ENCODE peak calls at places on chromosomes 12 and 14, in eight cellular contexts. W is thoracic aorta, A is endothelial cell, K is epithelial cell of esophagus, T is brain microvascular endothelial cell, J is GM10248, S is testis, L is stomach. N is an unnamed sample.

GRCh38 chr14:21671371-21671770 is 2.2 kb downstream of the OR4E1 start:
- DNase-seq in W (no peak), A (no peak), K (no peak), T (no peak), J (no peak), S (no peak), L (no peak), N (no peak)

GRCh38 chr12:64673490-64674169 is 63.3 kb downstream of the RASSF3 start:
- DNase-seq in W (no peak), A (no peak), K (no peak), T (no peak), J (no peak), S (no peak), L (no peak), N (no peak)

GRCh38 chr14:73774244-73774575 is 60.0 kb upstream of the PNMA1 start:
- DNase-seq in W (no peak), A (no peak), K (no peak), T (no peak), J (no peak), S (no peak), L (no peak), N (no peak)

GRCh38 chr12:65649126-65649525 is 175.2 kb upstream of the HMGA2 start:
- DNase-seq in W (peak), A (no peak), K (peak), T (peak), J (no peak), S (no peak), L (no peak), N (no peak)

GRCh38 chr12:18581232-18581962 is 156.4 kb downstream of the PLCZ1 start:
- DNase-seq in W (no peak), A (no peak), K (no peak), T (no peak), J (no peak), S (no peak), L (no peak), N (no peak)

GRCh38 chr14:91998667-91999570 is 40.9 kb downstream of the TRIP11 start:
- DNase-seq in W (no peak), A (no peak), K (no peak), T (no peak), J (no peak), S (no peak), L (no peak), N (no peak)

GRCh38 chr12:94430304-94430703 is 29.4 kb downstream of the CEP83 start:
- DNase-seq in W (no peak), A (no peak), K (no peak), T (no peak), J (no peak), S (no peak), L (no peak), N (no peak)

GRCh38 chr14:30655124-30655523 is 33.0 kb downstream of the SCFD1 start:
- DNase-seq in W (no peak), A (no peak), K (no peak), T (peak), J (no peak), S (no peak), L (no peak), N (no peak)

GRCh38 chr12:44628180-44628579 is 247.9 kb downstream of the NELL2 start:
- DNase-seq in W (no peak), A (no peak), K (no peak), T (no peak), J (no peak), S (no peak), L (no peak), N (no peak)

GRCh38 chr14:74286736-74287135 is 16.0 kb downstream of the ABCD4 start:
- DNase-seq in W (no peak), A (no peak), K (no peak), T (no peak), J (no peak), S (no peak), L (no peak), N (no peak)

GRCh38 chr14:83842536-83842935 is 1687.4 kb upstream of the FLRT2 start:
- DNase-seq in W (no peak), A (no peak), K (no peak), T (no peak), J (no peak), S (no peak), L (no peak), N (no peak)

GRCh38 chr12:112979281-112979680 is 962 bp downstream of the OAS2 start:
- DNase-seq in W (no peak), A (no peak), K (peak), T (no peak), J (no peak), S (no peak), L (peak), N (peak)

GRCh38 chr12:5887758-5888157 is 57.3 kb downstream of the ANO2 start:
- DNase-seq in W (no peak), A (no peak), K (no peak), T (no peak), J (no peak), S (no peak), L (no peak), N (no peak)

GRCh38 chr12:104434129-104434528 is 22.6 kb upstream of the CHST11 start:
- DNase-seq in W (no peak), A (no peak), K (no peak), T (no peak), J (no peak), S (no peak), L (no peak), N (no peak)

GRCh38 chr12:12671850-12672660 is 23.9 kb downstream of the GPR19 start:
- DNase-seq in W (no peak), A (no peak), K (no peak), T (peak), J (no peak), S (no peak), L (no peak), N (no peak)

GRCh38 chr14:43949410-43949809 is 557.7 kb downstream of the FSCB start:
- DNase-seq in W (no peak), A (no peak), K (no peak), T (no peak), J (no peak), S (no peak), L (no peak), N (no peak)

GRCh38 chr12:93804392-93805179 is 127.4 kb downstream of the CRADD start:
- DNase-seq in W (no peak), A (no peak), K (peak), T (no peak), J (no peak), S (no peak), L (no peak), N (no peak)

GRCh38 chr12:105363890-105364289 is 33.4 kb downstream of the C12orf75 start:
- DNase-seq in W (no peak), A (no peak), K (no peak), T (no peak), J (no peak), S (no peak), L (no peak), N (no peak)

GRCh38 chr12:116415408-116416108 is 138.1 kb upstream of the MED13L start:
- DNase-seq in W (no peak), A (no peak), K (no peak), T (no peak), J (no peak), S (no peak), L (no peak), N (no peak)

GRCh38 chr14:89190779-89191513 is 226.1 kb downstream of the FOXN3 start:
- DNase-seq in W (no peak), A (no peak), K (no peak), T (no peak), J (no peak), S (no peak), L (no peak), N (no peak)

GRCh38 chr14:39015360-39015961 is 87.6 kb downstream of the SEC23A start:
- DNase-seq in W (no peak), A (peak), K (peak), T (peak), J (peak), S (peak), L (no peak), N (peak)

GRCh38 chr12:96434107-96434506 is 33.9 kb upstream of the CDK17 start:
- DNase-seq in W (no peak), A (no peak), K (peak), T (peak), J (peak), S (peak), L (no peak), N (peak)

GRCh38 chr12:113424915-113425823 is 3.0 kb downstream of the SDSL start:
- DNase-seq in W (no peak), A (peak), K (peak), T (peak), J (peak), S (peak), L (peak), N (peak)

GRCh38 chr14:106586098-106586704 is 1059.8 kb downstream of the TMEM121 start:
- DNase-seq in W (no peak), A (no peak), K (no peak), T (no peak), J (peak), S (peak), L (peak), N (peak)

GRCh38 chr12:77494306-77494705 is 336.4 kb upstream of the NAV3 start:
- DNase-seq in W (no peak), A (no peak), K (peak), T (no peak), J (no peak), S (no peak), L (no peak), N (no peak)

GRCh38 chr12:27981874-27982273 is 9.3 kb upstream of the PTHLH start:
- DNase-seq in W (no peak), A (no peak), K (peak), T (no peak), J (no peak), S (no peak), L (no peak), N (no peak)

GRCh38 chr12:60830381-60830780 is 1234.6 kb downstream of the SLC16A7 start:
- DNase-seq in W (no peak), A (no peak), K (peak), T (peak), J (no peak), S (no peak), L (no peak), N (no peak)

GRCh38 chr14:81169267-81169666 is 51.5 kb downstream of the GTF2A1 start:
- DNase-seq in W (no peak), A (no peak), K (no peak), T (no peak), J (no peak), S (no peak), L (no peak), N (no peak)

GRCh38 chr14:93967637-93968250 is 8.6 kb downstream of the ASB2 start:
- DNase-seq in W (no peak), A (no peak), K (no peak), T (no peak), J (peak), S (no peak), L (no peak), N (peak)

GRCh38 chr12:115873416-115874082 is 403.9 kb downstream of the MED13L start:
- DNase-seq in W (no peak), A (no peak), K (peak), T (no peak), J (no peak), S (no peak), L (no peak), N (no peak)

GRCh38 chr14:69083181-69083580 is 69.7 kb downstream of the DCAF5 start:
- DNase-seq in W (no peak), A (no peak), K (no peak), T (no peak), J (no peak), S (no peak), L (no peak), N (no peak)

GRCh38 chr14:64800000-64800399 is 79.7 kb downstream of the SPTB start:
- DNase-seq in W (no peak), A (peak), K (peak), T (peak), J (no peak), S (peak), L (peak), N (no peak)

GRCh38 chr12:94282675-94283074 is 134.3 kb downstream of the PLXNC1 start:
- DNase-seq in W (no peak), A (no peak), K (no peak), T (no peak), J (no peak), S (no peak), L (peak), N (no peak)

GRCh38 chr12:21613931-21614330 is 9.3 kb upstream of the GYS2 start:
- DNase-seq in W (no peak), A (no peak), K (peak), T (no peak), J (no peak), S (no peak), L (no peak), N (no peak)
- TF ChIP-seq CTCF in W (no peak), A (peak), K (peak), T (no peak), J (no peak), S (no peak), L (no peak), N (no peak)

GRCh38 chr14:55077691-55078151 is 26.3 kb downstream of the MAPK1IP1L start:
- DNase-seq in W (no peak), A (no peak), K (peak), T (peak), J (no peak), S (peak), L (peak), N (no peak)
- TF ChIP-seq CTCF in W (no peak), A (no peak), K (no peak), T (no peak), J (no peak), S (no peak), L (no peak), N (no peak)

GRCh38 chr14:62162998-62163589 is 400.9 kb downstream of the SNAPC1 start:
- DNase-seq in W (no peak), A (peak), K (peak), T (peak), J (peak), S (peak), L (no peak), N (peak)

GRCh38 chr14:62168564-62169155 is 406.4 kb downstream of the SNAPC1 start:
- DNase-seq in W (no peak), A (no peak), K (no peak), T (no peak), J (no peak), S (no peak), L (no peak), N (no peak)
- TF ChIP-seq CTCF in W (no peak), A (no peak), K (peak), T (peak), J (no peak), S (no peak), L (no peak), N (no peak)

DNA sequence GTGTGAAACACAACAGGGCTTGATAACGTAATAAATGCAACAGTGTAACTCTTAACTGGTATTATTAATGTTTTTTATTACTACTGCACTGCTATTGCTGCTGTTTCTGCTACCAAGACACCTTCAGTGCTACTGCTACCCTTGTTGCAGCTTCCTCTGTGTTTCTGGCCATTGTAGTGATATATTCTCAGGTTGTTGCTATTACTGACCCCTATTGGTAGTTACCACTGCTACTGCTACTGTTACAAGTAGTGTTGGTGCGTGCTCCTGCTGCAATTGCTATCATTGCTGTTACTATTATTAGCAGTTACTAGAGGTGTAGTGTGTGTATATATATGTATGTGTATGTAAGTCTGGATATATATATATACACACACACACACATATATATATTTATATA is 87.2 kb upstream of the PTPRB start:
- DNase-seq in W (no peak), A (no peak), K (peak), T (peak), J (no peak), S (no peak), L (no peak), N (no peak)
- TF ChIP-seq CTCF in W (no peak), A (peak), K (peak), T (peak), J (peak), S (no peak), L (no peak), N (no peak)

DNA sequence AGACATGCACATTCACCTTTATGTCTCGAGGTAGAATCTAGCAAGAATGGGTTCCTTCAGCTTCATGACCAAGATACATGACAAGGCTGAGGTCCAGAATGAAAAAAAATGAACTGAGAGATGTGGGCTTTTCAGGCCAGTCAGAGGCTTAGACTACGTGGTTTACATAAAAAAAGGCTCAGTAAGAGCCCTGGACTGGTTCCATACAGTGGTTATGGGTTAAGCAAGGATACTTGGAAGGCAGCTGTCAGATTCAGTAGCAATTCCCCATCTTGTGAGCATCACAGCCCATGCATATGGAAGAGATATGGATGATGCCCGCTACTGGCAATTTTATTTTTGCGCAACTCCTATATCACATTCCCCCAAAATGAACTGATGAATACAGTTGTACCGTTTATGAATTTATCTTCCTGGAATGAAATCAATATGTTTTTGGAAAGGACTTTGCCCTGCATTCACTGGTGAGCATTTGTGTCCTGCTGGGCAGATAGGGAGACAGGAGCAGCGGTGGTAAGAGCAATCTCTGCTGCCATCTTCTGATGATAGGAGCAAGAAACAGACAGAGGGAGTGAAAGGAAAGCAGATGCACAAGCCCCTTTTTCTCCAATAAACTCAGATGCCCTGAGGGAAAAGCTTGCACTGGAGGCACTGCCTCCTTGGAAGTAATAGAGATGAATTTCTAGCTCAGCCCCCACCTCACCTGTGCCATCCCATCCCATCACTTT is 280.4 kb downstream of the GALC start:
- DNase-seq in W (no peak), A (no peak), K (no peak), T (no peak), J (no peak), S (no peak), L (no peak), N (no peak)
- TF ChIP-seq CTCF in W (no peak), A (no peak), K (no peak), T (no peak), J (no peak), S (no peak), L (no peak), N (no peak)

GRCh38 chr12:100128509-100128908 is 14.2 kb downstream of the BLTP3B start:
- DNase-seq in W (no peak), A (peak), K (peak), T (no peak), J (no peak), S (no peak), L (no peak), N (no peak)
- TF ChIP-seq CTCF in W (peak), A (no peak), K (peak), T (peak), J (no peak), S (no peak), L (peak), N (peak)

GRCh38 chr14:97723834-97724770 is 926.9 kb downstream of the VRK1 start:
- DNase-seq in W (no peak), A (no peak), K (peak), T (no peak), J (no peak), S (no peak), L (no peak), N (no peak)
- TF ChIP-seq CTCF in W (no peak), A (no peak), K (no peak), T (no peak), J (no peak), S (no peak), L (no peak), N (no peak)

DNA sequence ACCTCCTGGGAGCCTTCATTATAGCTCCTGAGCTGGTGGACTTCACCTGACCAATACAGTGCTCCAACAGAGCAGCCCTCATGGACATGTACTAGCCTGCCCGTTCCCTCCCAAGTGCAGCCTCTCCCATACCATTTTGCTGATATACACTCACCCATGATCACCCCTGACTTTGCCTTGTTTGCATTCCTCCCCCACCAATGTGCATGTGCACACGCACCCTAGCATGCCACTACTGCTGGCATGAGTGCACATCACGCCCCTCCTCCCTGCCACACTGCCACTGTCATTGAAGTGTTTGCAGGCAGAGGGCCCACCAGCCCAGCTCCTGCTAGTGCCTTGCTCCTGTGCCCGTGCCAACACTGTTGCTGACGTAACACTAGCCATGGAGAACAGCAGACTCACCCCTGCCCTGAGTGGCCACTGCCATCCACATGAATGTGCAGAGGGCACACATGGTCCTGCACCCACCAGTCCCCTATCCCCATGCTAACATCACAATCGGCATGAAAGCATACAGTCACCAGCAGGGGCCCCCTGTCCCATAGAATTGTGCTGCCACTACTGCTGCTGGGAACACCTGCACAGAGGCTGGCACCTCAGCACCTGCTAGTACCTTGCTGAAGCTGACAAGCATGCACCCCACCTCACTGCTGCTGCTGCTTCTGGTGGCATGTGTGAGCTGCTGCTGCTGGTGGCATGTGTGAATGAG is 110.3 kb downstream of the SINHCAF start:
- DNase-seq in W (no peak), A (no peak), K (peak), T (no peak), J (peak), S (no peak), L (no peak), N (no peak)
- TF ChIP-seq CTCF in W (no peak), A (no peak), K (no peak), T (no peak), J (no peak), S (no peak), L (no peak), N (no peak)

DNA sequence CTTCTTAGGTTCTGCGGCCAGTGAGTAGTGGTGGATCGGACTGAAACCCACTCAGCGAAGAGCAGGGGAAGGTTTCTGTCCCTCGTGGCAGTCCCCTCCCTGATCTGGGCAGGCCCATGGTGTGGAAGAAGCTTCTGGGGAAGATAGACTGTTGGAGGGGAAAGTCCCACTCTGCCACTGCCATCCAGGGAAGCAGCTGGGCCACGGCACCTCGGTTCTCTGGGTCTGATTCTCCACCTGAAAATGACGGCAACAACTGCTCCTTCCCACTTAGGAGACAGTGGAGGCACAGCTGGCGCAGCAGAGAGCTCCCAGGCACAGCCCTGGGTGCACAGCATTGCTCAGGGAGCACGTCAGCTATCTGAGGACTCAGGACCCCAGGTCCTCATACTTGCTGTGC is 85.2 kb upstream of the BCL11B start:
- DNase-seq in W (no peak), A (no peak), K (no peak), T (no peak), J (no peak), S (no peak), L (no peak), N (no peak)
- TF ChIP-seq CTCF in W (no peak), A (no peak), K (no peak), T (no peak), J (no peak), S (no peak), L (no peak), N (no peak)

N was measured in GM20000.